ENCODE peak calls at places on chromosomes 7 and 10, in eight cellular contexts. K is heart left ventricle, O is heart right ventricle, C is left ventricle myocardium inferior, H is hepatocyte, A is endothelial cell of umbilical vein, T is breast epithelium, D is right atrium auricular region. F is an unnamed sample.

GRCh38 chr10:114404171-114405010 is at the start of gene AFAP1L2:
- DNase-seq in D (no peak), C (peak; percentile 50), K (peak; percentile 54), O (peak; percentile 58), H (peak; percentile 69), T (no peak), A (no peak), F (no peak)

GRCh38 chr7:36758879-36759278 is 34.6 kb upstream of the AOAH start:
- DNase-seq in D (no peak), H (no peak), O (no peak), T (no peak), K (no peak), C (no peak), A (no peak), F (no peak)

GRCh38 chr10:16594106-16594505 is 72.4 kb upstream of the C1QL3 start:
- DNase-seq in T (no peak), C (no peak), D (no peak), H (no peak), K (peak; percentile 36), A (no peak), O (no peak), F (no peak)

GRCh38 chr7:13945670-13946069 is 43.8 kb downstream of the ETV1 start:
- DNase-seq in H (no peak), C (no peak), O (no peak), T (no peak), D (no peak), K (no peak), A (no peak), F (no peak)

GRCh38 chr10:46544989-46545791 is 11.3 kb downstream of the GPRIN2 start:
- DNase-seq in K (peak; percentile 13), O (no peak), H (no peak), D (no peak), T (no peak), A (no peak), C (peak; percentile 9), F (no peak)

GRCh38 chr7:48537561-48537960 is 366.3 kb downstream of the ABCA13 start:
- DNase-seq in K (no peak), C (no peak), A (no peak), O (no peak), H (peak; percentile 59), T (no peak), D (no peak), F (no peak)

GRCh38 chr10:102121739-102122372 is 1.7 kb upstream of the LDB1 start:
- DNase-seq in T (no peak), A (no peak), D (no peak), C (no peak), O (no peak), H (peak; percentile 63), K (peak; percentile 54), F (no peak)

GRCh38 chr10:115503546-115503945 is 410.4 kb downstream of the ATRNL1 start:
- DNase-seq in H (no peak), K (no peak), A (no peak), C (no peak), T (no peak), O (no peak), D (no peak), F (no peak)

GRCh38 chr7:50544992-50545391 is 20.2 kb downstream of the DDC start:
- DNase-seq in C (no peak), K (no peak), A (no peak), H (no peak), O (no peak), D (no peak), T (no peak), F (no peak)

GRCh38 chr10:34262965-34263364 is 552.1 kb downstream of the PARD3 start:
- DNase-seq in A (peak; percentile 22), D (no peak), C (no peak), O (no peak), H (no peak), T (no peak), K (no peak), F (no peak)

GRCh38 chr7:55191926-55192692 is 173.0 kb upstream of the LANCL2 start:
- DNase-seq in D (no peak), H (no peak), K (no peak), T (no peak), O (no peak), C (no peak), A (peak; percentile 35), F (no peak)

GRCh38 chr7:98661607-98662006 is 44.5 kb downstream of the NPTX2 start:
- DNase-seq in A (no peak), C (no peak), T (no peak), K (no peak), H (no peak), D (no peak), O (no peak), F (no peak)

GRCh38 chr7:92134271-92135099 is at the start of gene CYP51A1:
- DNase-seq in A (peak; percentile 94), T (peak; percentile 92), C (peak; percentile 94), O (peak; percentile 91), H (peak; percentile 96), K (peak; percentile 94), D (peak; percentile 94), F (peak; percentile 93)

GRCh38 chr7:92133737-92134270 is 473 bp downstream of the CYP51A1 start:
- DNase-seq in H (peak; percentile 86), T (peak; percentile 61), O (peak; percentile 73), A (peak; percentile 85), C (peak; percentile 70), K (peak; percentile 74), D (peak; percentile 77), F (peak; percentile 51)

GRCh38 chr7:92131764-92132330 is 2.4 kb downstream of the CYP51A1 start:
- DNase-seq in K (no peak), D (no peak), O (no peak), H (no peak), A (no peak), C (no peak), T (no peak), F (no peak)

GRCh38 chr7:92133133-92133736 is 1.0 kb downstream of the CYP51A1 start:
- DNase-seq in K (no peak), A (peak; percentile 7), O (no peak), C (no peak), H (no peak), T (no peak), D (no peak), F (no peak)

GRCh38 chr7:92131093-92131492 is 3.2 kb downstream of the CYP51A1 start:
- DNase-seq in T (no peak), O (no peak), H (no peak), C (no peak), A (no peak), D (no peak), K (no peak), F (no peak)
- H3K4me3 ChIP-seq in T (no peak overlapping the region), O (no peak overlapping the region), H (no peak overlapping the region), C (no peak overlapping the region), A (no peak overlapping the region), D (no peak overlapping the region), K (no peak overlapping the region), F (no peak overlapping the region)

GRCh38 chr7:31129067-31129466 is 77.0 kb downstream of the ADCYAP1R1 start:
- DNase-seq in T (no peak), H (no peak), K (no peak), A (no peak), D (no peak), C (no peak), O (no peak), F (no peak)
- TF ChIP-seq CTCF in T (no peak), H (no peak), K (no peak), A (no peak), D (no peak), C (no peak), O (no peak), F (peak; percentile 26)

GRCh38 chr7:32070051-32070405 is 179 bp downstream of the PDE1C start:
- DNase-seq in T (no peak), A (no peak), O (no peak), H (no peak), K (no peak), C (no peak), D (no peak), F (no peak)

GRCh38 chr7:32072397-32072796 is 2.2 kb upstream of the PDE1C start:
- DNase-seq in A (no peak), D (no peak), O (no peak), T (no peak), K (no peak), C (no peak), H (no peak), F (no peak)

GRCh38 chr7:32073533-32073932 is 3.3 kb upstream of the PDE1C start:
- DNase-seq in D (no peak), H (no peak), A (no peak), T (no peak), C (no peak), K (no peak), O (no peak), F (no peak)

GRCh38 chr7:32070406-32071360 is at the start of gene PDE1C:
- DNase-seq in A (no peak), T (no peak), O (peak; percentile 75), H (peak; percentile 21), C (peak; percentile 80), D (no peak), K (peak; percentile 90), F (no peak)

DNA sequence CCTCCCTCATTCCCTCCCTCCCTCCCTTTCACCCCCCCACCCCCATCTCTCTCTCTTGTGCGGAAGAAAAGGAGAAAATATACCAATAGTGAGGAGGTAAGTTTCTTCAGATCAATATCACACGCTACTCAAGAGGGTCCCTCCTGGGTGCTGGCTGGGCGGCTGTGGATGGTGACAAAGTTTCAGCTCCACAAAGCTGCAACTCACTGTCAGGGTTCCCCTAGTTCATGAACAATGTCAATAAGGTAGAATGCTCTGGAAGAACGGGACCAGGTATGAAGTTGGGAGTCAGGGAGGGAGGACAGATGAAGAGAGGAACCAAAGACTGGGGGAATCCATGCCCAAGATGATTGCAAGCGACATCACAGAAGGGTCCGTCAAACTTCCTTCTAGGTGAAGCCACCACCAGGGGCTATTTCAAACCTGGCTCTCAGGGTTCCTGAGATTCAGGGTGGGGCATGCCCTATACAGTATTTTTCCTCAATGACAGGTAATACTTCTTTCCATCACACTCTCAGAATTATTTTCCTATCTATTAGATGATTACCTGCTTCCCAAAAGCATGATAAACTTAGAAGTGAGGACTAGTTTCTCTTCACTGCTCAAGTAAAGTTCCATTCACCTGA is 1.4 kb upstream of the PDE1C start:
- DNase-seq in A (no peak), C (no peak), H (no peak), O (no peak), K (no peak), D (no peak), T (no peak), F (no peak)
- H3K27me3 ChIP-seq in A (peaks cover 20% of the 10 kb centered on the region), C (peaks cover 15% of the 10 kb centered on the region), H (peaks cover 92% of the 10 kb centered on the region), O (peaks cover 11% of the 10 kb centered on the region), K (peaks cover 23% of the 10 kb centered on the region), D (no peaks in the 10 kb centered on the region), T (no peaks in the 10 kb centered on the region), F (peaks cover 4% of the 10 kb centered on the region)

GRCh38 chr10:104450954-104451353 is 97.3 kb downstream of the CFAP58 start:
- DNase-seq in T (no peak), D (no peak), A (no peak), C (no peak), K (no peak), O (no peak), H (no peak), F (no peak)

GRCh38 chr10:104447331-104447730 is 93.7 kb downstream of the CFAP58 start:
- DNase-seq in C (no peak), T (no peak), O (no peak), D (no peak), H (no peak), K (no peak), A (no peak), F (no peak)

GRCh38 chr10:104450490-104450889 is 96.9 kb downstream of the CFAP58 start:
- DNase-seq in T (no peak), D (no peak), H (no peak), K (no peak), O (no peak), C (no peak), A (no peak), F (no peak)

GRCh38 chr10:104447899-104448298 is 94.3 kb downstream of the CFAP58 start:
- DNase-seq in A (no peak), D (no peak), O (no peak), H (no peak), T (no peak), K (no peak), C (no peak), F (no peak)

GRCh38 chr10:104449402-104449801 is 95.8 kb downstream of the CFAP58 start:
- DNase-seq in T (no peak), D (no peak), K (no peak), C (no peak), A (no peak), O (no peak), H (no peak), F (peak; percentile 17)
- H3K4me3 ChIP-seq in T (no peak overlapping the region), D (no peak overlapping the region), K (no peak overlapping the region), C (no peak overlapping the region), A (no peak overlapping the region), O (no peak overlapping the region), H (no peak overlapping the region), F (no peak overlapping the region)